ENCODE peak calls at places on chromosome 4, in four cellular contexts. N is esophagus squamous epithelium, K is GM23338, G is cardiac muscle cell. T is an unnamed sample.

GRCh38 chr4:159171287-159171686 is 68.4 kb downstream of the RAPGEF2 start:
- DNase-seq in N (no peak), K (no peak), G (no peak), T (no peak)

GRCh38 chr4:153217440-153217839 is 13.2 kb downstream of the TRIM2 start:
- DNase-seq in N (no peak), K (no peak), G (no peak), T (no peak)

GRCh38 chr4:142660728-142661127 is 185.4 kb downstream of the INPP4B start:
- DNase-seq in N (no peak), K (peak), G (no peak), T (no peak)

GRCh38 chr4:162201673-162202072 is 37.9 kb upstream of the FSTL5 start:
- DNase-seq in N (no peak), K (no peak), G (no peak), T (no peak)

GRCh38 chr4:48985602-48985975 is 486 bp upstream of the CWH43 start:
- DNase-seq in N (no peak), K (no peak), G (no peak), T (no peak)

GRCh38 chr4:146488495-146489174 is 33.1 kb downstream of the SLC10A7 start:
- DNase-seq in N (no peak), K (no peak), G (peak), T (no peak)

GRCh38 chr4:51842167-51842553 is 793 bp upstream of the DCUN1D4 start:
- DNase-seq in N (no peak), K (no peak), G (peak), T (no peak)

GRCh38 chr4:54050214-54050904 is 14.0 kb downstream of the CHIC2 start:
- DNase-seq in N (no peak), K (no peak), G (peak), T (no peak)

GRCh38 chr4:153637201-153637600 is 46.9 kb upstream of the TLR2 start:
- DNase-seq in N (no peak), K (no peak), G (no peak), T (no peak)

GRCh38 chr4:150570862-150571261 is 11.1 kb upstream of the MAB21L2 start:
- DNase-seq in N (no peak), K (no peak), G (no peak), T (no peak)

GRCh38 chr4:38180456-38180855 is 220.3 kb downstream of the PTTG2 start:
- DNase-seq in N (no peak), K (peak), G (no peak), T (no peak)

GRCh38 chr4:186149872-186150271 is 41.5 kb upstream of the CYP4V2 start:
- DNase-seq in N (no peak), K (peak), G (peak), T (peak)

GRCh38 chr4:148007303-148007702 is 275.4 kb downstream of the ARHGAP10 start:
- DNase-seq in N (no peak), K (no peak), G (peak), T (no peak)

GRCh38 chr4:182188622-182189021 is 54.6 kb upstream of the TENM3 start:
- DNase-seq in N (no peak), K (no peak), G (peak), T (no peak)

GRCh38 chr4:98838528-98838927 is 90.4 kb downstream of the EIF4E start:
- DNase-seq in N (no peak), K (no peak), G (no peak), T (no peak)

GRCh38 chr4:165537028-165537648 is 158.3 kb downstream of the CPE start:
- DNase-seq in N (no peak), K (peak), G (peak), T (no peak)

GRCh38 chr4:23958749-23959148 is 68.9 kb upstream of the PPARGC1A start:
- DNase-seq in N (no peak), K (no peak), G (no peak), T (no peak)

GRCh38 chr4:8252301-8253173 is 17.0 kb upstream of the HTRA3 start:
- DNase-seq in N (no peak), K (no peak), G (peak), T (no peak)

DNA sequence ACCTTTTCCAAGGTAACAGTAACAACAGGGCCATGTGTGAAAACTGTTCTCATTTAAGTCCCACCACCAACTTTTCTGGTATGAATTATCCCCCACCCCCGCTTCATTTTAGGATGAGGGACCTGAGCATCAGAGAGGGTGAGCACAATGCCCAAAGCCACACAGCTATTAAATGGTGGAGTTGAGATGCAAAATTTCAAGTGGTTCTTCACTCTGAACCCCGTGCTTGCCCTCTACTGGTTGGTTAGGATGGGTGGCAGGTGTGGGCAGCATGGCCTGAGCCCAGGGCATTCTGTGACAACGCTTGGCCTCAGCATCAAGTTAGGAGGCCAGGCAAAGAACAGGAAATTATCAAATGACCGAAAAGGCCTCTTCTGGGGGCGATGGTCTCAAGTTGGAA is 33.5 kb downstream of the MED28 start:
- DNase-seq in N (no peak), K (peak), G (no peak), T (no peak)
- TF ChIP-seq CTCF in N (no peak), K (peak), G (no peak), T (no peak)

GRCh38 chr4:94680131-94680862 is 77.5 kb upstream of the BMPR1B start:
- DNase-seq in N (no peak), K (no peak), G (no peak), T (no peak)
- TF ChIP-seq CTCF in N (no peak), K (no peak), G (no peak), T (no peak)

DNA sequence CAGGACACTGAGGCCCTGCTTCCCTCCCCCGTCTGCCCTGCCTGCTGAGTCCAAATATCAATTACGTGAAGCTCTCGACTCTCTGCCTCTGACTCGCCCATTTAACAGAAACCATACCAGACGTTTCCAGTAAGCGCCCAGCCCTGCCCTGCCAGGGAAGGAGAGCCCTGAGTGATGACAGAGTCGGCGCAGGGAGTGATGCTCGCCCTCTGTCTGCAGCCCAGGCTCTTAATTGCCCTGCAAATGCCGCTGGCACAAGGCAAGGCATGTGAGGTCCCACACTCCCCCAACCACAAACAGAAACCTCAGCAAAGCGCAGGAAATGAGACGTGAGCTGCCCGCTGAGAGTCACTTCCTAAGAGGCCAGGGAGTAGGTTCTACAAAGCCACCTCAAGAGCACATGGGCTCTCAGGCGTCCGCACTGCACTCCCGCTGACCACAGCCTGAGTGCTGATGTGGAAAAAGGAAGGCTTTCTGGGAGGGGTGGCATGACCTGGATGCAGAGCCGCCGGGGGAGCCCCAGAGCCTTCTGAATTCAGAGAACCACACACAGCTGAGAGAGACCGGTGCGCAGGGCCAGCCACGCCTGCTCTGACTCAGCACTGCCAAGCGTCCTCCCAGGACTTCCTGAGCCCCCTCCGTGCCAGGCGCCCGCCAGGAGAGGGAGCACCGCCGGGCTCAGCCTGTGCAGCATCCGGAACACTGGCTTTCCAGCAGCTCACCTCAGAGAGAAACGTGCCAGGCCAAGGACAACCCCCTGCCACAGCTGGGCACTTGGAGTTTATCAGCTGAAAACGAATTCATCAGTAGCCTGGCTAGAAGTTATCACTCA is 5.3 kb downstream of the ZFYVE28 start:
- DNase-seq in N (peak), K (peak), G (peak), T (no peak)
- TF ChIP-seq CTCF in N (peak), K (peak), G (peak), T (peak)

GRCh38 chr4:90926957-90927356 is 799.8 kb downstream of the CCSER1 start:
- DNase-seq in N (no peak), K (no peak), G (no peak), T (no peak)
- TF ChIP-seq CTCF in N (no peak), K (no peak), G (no peak), T (no peak)

GRCh38 chr4:144357970-144358369 is 217.5 kb upstream of the GYPA start:
- DNase-seq in N (no peak), K (no peak), G (no peak), T (no peak)

GRCh38 chr4:144356941-144357381 is 216.4 kb upstream of the GYPA start:
- DNase-seq in N (no peak), K (peak), G (peak), T (no peak)

GRCh38 chr4:144360394-144360793 is 219.9 kb upstream of the GYPA start:
- DNase-seq in N (no peak), K (no peak), G (no peak), T (no peak)

GRCh38 chr4:144353240-144353639 is 212.7 kb upstream of the GYPA start:
- DNase-seq in N (no peak), K (peak), G (no peak), T (no peak)

DNA sequence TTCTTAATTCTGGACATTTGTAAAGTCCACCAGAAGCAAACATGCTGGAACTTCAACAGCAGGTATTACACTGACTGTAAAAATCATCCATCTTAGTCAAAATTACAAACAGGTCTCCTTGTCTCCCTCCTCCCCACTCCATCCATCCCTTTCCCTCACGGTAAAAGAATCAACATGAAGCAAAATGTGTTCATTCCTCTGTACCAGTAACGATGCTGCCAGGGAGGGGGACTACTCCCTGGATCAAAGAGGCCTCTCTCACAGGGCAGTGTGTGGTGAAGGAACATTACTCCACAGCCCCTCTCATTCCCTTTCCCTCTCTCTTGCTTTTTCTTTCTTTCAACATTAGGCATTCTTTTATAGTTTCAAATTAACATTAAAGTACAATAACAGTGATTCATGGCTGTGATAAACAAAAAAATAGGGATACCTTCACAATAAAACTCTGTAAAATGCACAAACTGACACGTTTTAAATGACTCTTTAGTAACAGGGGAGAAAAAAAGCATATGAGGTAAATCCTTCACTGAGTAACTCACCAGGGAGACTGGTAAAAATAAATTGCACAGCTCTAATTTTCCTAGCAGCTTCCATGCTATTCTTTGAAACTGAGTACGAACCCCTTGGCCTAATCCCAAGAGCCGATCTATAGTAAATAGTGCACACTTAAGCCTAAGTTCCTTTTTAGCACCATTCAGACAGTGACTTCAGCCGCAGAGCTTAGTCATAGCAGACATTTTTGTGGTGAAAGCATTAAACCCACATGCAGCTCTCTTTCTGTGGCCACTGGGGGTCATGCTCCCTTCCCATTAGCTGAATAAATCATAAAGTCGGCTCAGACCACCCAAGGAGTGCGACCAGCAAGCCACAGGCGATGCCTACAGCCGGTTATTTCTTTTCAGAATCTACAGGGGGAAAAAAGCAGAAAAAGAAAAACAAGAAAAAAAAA is 215.6 kb upstream of the GYPA start:
- DNase-seq in N (no peak), K (peak), G (peak), T (no peak)
- TF ChIP-seq CTCF in N (no peak), K (peak), G (peak), T (no peak)

DNA sequence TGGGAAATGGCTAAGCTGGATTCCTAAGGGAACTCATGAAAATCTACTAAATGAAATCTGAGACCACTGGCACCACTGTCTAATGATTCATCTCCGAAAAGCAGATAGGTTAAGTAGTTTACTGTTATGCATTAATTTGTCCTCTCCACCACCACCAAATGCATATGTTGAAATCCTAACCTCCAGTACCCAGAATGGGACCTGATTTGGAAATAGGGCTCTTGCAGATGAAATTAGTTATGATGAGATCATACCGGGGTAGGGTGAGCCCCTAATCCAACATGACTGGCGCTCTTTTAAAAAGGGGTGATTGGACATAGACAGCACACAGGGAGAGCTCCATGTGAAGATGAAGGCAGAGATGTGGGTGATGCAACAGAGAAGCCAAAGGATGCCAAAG is 124.9 kb upstream of the GUCY1A1 start:
- DNase-seq in N (no peak), K (no peak), G (peak), T (no peak)
- TF ChIP-seq CTCF in N (no peak), K (no peak), G (no peak), T (no peak)

GRCh38 chr4:133594246-133595207 is 445.4 kb downstream of the PCDH10 start:
- DNase-seq in N (no peak), K (peak), G (peak), T (no peak)

GRCh38 chr4:133598779-133599178 is 449.7 kb downstream of the PCDH10 start:
- DNase-seq in N (no peak), K (peak), G (peak), T (no peak)

GRCh38 chr4:133593764-133594163 is 444.7 kb downstream of the PCDH10 start:
- DNase-seq in N (no peak), K (peak), G (no peak), T (no peak)

GRCh38 chr4:133597252-133597651 is 448.2 kb downstream of the PCDH10 start:
- DNase-seq in N (no peak), K (no peak), G (no peak), T (no peak)

DNA sequence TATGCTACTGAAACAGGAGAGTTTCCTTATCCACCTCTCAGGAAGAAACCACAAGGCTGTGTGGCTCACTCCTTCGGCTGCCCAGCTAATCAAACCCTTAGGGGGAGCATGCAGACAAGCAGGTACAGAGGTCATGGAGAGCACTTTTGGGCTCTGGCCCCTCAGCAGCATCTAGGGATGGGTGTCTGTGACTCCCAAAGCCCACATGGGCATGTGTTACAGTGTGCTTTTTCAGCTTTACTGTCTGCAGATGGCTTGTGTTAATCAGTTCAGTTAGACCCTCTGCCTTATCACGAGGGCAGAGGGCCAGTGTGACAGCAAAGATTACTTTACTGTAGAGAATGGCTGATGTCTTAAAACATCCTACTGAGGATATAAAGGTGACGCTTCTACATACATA is 447.4 kb downstream of the PCDH10 start:
- DNase-seq in N (no peak), K (peak), G (no peak), T (no peak)
- TF ChIP-seq CTCF in N (no peak), K (no peak), G (no peak), T (no peak)

GRCh38 chr4:7003176-7003878 is 39.8 kb upstream of the TADA2B start:
- DNase-seq in N (no peak), K (no peak), G (no peak), T (no peak)
- TF ChIP-seq CTCF in N (no peak), K (no peak), G (no peak), T (no peak)

DNA sequence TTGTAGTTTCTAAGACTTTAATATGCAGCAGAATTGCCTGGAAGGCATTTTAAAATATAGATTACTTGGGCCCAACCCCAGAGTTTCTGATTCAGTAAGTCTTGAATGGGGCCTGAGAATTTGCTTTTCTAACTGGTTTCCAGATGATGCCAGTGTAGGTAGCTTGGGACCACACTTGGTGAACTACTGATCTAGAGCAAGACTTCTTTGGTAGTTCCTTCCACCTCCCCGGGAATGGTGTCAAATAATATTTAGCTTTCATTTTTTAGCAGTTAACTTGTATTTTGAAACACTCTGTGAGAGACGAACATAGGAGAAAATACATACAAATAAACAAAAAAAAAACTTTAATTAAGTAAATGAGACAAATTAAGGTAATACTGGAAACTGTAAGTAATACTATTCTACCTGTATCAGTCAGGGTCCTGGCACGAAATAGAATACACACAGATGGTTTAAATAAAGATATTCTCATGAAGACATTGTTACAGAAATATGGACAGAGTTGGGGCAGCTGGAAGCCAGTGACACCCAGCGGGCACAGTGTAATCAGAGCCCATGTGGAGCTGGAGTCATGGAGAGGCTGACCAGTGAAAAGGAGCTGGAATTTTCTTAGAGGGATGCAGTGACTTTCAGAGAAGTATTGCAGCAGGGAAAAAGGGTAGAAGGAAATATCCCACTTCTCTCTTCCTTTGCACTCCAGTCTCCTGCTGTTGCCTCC is 905.7 kb downstream of the CCSER1 start:
- DNase-seq in N (no peak), K (no peak), G (no peak), T (no peak)
- TF ChIP-seq CTCF in N (no peak), K (no peak), G (no peak), T (no peak)

T was measured in suprapubic skin.